ENCODE peak calls at places on chromosomes 2 and 18, in eight cellular contexts. N is activated gamma-delta T cell treated with anti-CD3 and anti-CD28 coated beads, Interleukin-2, amount 50 U/mL, for 16 hours; V is Panc1; L is naive thymus-derived CD4-positive, alpha-beta T cell; R is activated CD8-positive, alpha-beta T cell treated with anti-CD3 and anti-CD28 coated beads for 36 hours; T is stimulated activated CD4-positive, alpha-beta T cell treated with anti-CD3 and anti-CD28 coated beads, Interleukin-12 subunit alpha, Interleukin-12 subunit beta, amount 100 ng/mL, for 4 hours; Z is GM19239; I is stimulated activated CD8-positive, alpha-beta memory T cell treated with anti-CD3 and anti-CD28 coated beads, Interleukin-4, amount 100 ng/mL, for 4 hours. Y is an unnamed sample.

GRCh38 chr2:121076885-121077549 is 208.0 kb downstream of the TFCP2L1 start:
- DNase-seq in N (peak), R (peak), V (no peak), L (peak), I (peak), Z (peak), T (peak), Y (peak)

GRCh38 chr2:43139996-43140621 is 86.3 kb downstream of the ZFP36L2 start:
- DNase-seq in Z (no peak), T (no peak), N (no peak), I (no peak), R (peak), V (no peak), L (peak), Y (no peak)

GRCh38 chr2:237688081-237688480 is 60.7 kb downstream of the LRRFIP1 start:
- DNase-seq in I (no peak), L (no peak), N (no peak), Z (no peak), V (no peak), R (no peak), T (no peak), Y (no peak)

GRCh38 chr2:25073025-25073424 is 31.1 kb downstream of the EFR3B start:
- DNase-seq in V (no peak), R (no peak), N (no peak), I (no peak), Z (no peak), T (no peak), L (no peak), Y (no peak)

GRCh38 chr18:69484699-69485396 is 84.2 kb downstream of the DOK6 start:
- DNase-seq in I (no peak), V (no peak), L (no peak), T (no peak), Z (no peak), N (no peak), R (no peak), Y (no peak)

GRCh38 chr2:236753611-236754010 is 184.0 kb downstream of the ACKR3 start:
- DNase-seq in T (no peak), R (no peak), V (no peak), L (no peak), I (no peak), Z (no peak), N (no peak), Y (peak)

GRCh38 chr2:21256006-21256405 is 132.2 kb downstream of the TDRD15 start:
- DNase-seq in R (no peak), N (no peak), T (no peak), Z (no peak), I (no peak), L (no peak), V (no peak), Y (no peak)

GRCh38 chr2:162065767-162066166 is 8.2 kb downstream of the DPP4 start:
- DNase-seq in R (no peak), V (no peak), T (no peak), I (no peak), L (no peak), Z (no peak), N (no peak), Y (no peak)

GRCh38 chr2:97995026-97995733 is 568 bp downstream of the TMEM131 start:
- DNase-seq in L (peak), V (no peak), Z (no peak), N (peak), R (peak), T (peak), I (peak), Y (peak)

GRCh38 chr2:120520929-120521912 is 175.3 kb downstream of the INHBB start:
- DNase-seq in Z (peak), I (no peak), T (no peak), N (no peak), L (no peak), V (peak), R (peak), Y (no peak)

GRCh38 chr18:10259075-10259474 is 195.4 kb upstream of the APCDD1 start:
- DNase-seq in R (no peak), T (no peak), Z (no peak), N (no peak), L (no peak), I (no peak), V (no peak), Y (no peak)

GRCh38 chr2:56540901-56541300 is 357.1 kb downstream of the CCDC85A start:
- DNase-seq in R (no peak), L (no peak), V (no peak), I (no peak), T (no peak), Z (no peak), N (no peak), Y (no peak)

GRCh38 chr18:24140697-24141096 is 1.8 kb downstream of the CABYR start:
- DNase-seq in N (no peak), V (no peak), Z (no peak), R (no peak), I (no peak), T (no peak), L (no peak), Y (no peak)

GRCh38 chr2:98457045-98457696 is 12.5 kb downstream of the INPP4A start:
- DNase-seq in R (no peak), I (no peak), T (no peak), L (no peak), V (peak), N (no peak), Z (no peak), Y (peak)

GRCh38 chr2:208711598-208711997 is 305.0 kb downstream of the PTH2R start:
- DNase-seq in L (no peak), Z (no peak), R (no peak), N (no peak), V (no peak), I (no peak), T (no peak), Y (no peak)

GRCh38 chr18:24651472-24651871 is 191.0 kb downstream of the HRH4 start:
- DNase-seq in N (no peak), Z (no peak), I (no peak), L (no peak), V (no peak), R (no peak), T (no peak), Y (no peak)

GRCh38 chr2:95057535-95058453 is 32.3 kb downstream of the MAL start:
- DNase-seq in T (no peak), I (no peak), V (no peak), N (no peak), Z (no peak), R (no peak), L (no peak), Y (no peak)

GRCh38 chr2:46197672-46198071 is 99.5 kb upstream of the EPAS1 start:
- DNase-seq in V (no peak), N (no peak), I (no peak), Z (no peak), R (peak), T (no peak), L (no peak), Y (no peak)

GRCh38 chr2:88057437-88057844 is 1.9 kb upstream of the KRCC1 start:
- DNase-seq in V (no peak), Z (no peak), N (no peak), L (no peak), T (no peak), R (no peak), I (no peak), Y (no peak)

GRCh38 chr2:50615296-50615695 is 416.6 kb downstream of the NRXN1 start:
- DNase-seq in I (no peak), R (no peak), Z (no peak), N (no peak), V (no peak), L (no peak), T (no peak), Y (no peak)

GRCh38 chr2:190343500-190344274 is at the start of gene INPP1:
- DNase-seq in Z (peak), L (peak), R (peak), N (peak), V (no peak), I (no peak), T (peak), Y (peak)

GRCh38 chr2:239793851-239794250 is 231.3 kb downstream of the NDUFA10 start:
- DNase-seq in R (no peak), T (no peak), V (no peak), L (no peak), I (no peak), Z (no peak), N (no peak), Y (peak)

GRCh38 chr2:168427451-168427850 is 28.6 kb upstream of the CERS6 start:
- DNase-seq in V (no peak), T (no peak), L (no peak), I (no peak), N (no peak), Z (no peak), R (no peak), Y (no peak)

GRCh38 chr2:38438536-38439225 is 61.6 kb upstream of the ATL2 start:
- DNase-seq in I (no peak), T (no peak), N (no peak), R (peak), V (no peak), Z (no peak), L (no peak), Y (peak)

GRCh38 chr2:140990416-140990815 is 1140.4 kb downstream of the LRP1B start:
- DNase-seq in R (no peak), N (no peak), I (no peak), Z (no peak), V (peak), L (no peak), T (no peak), Y (no peak)

GRCh38 chr2:239878686-239879085 is 146.5 kb downstream of the NDUFA10 start:
- DNase-seq in R (no peak), N (no peak), V (no peak), T (no peak), Z (no peak), I (no peak), L (no peak), Y (peak)